ENCODE peak calls at places on chromosomes 4 and X, in six cellular contexts. T is cardiac muscle cell; M is activated naive CD4-positive, alpha-beta T cell; P is Caco-2; V is frontal cortex; K is endothelial cell of umbilical vein. Z is an unnamed sample.

GRCh38 chr4:103044183-103044582 is 24.7 kb upstream of the SLC9B1 start:
- DNase-seq in T (no peak), M (no peak), P (no peak), V (no peak), K (no peak), Z (no peak)

GRCh38 chr4:79294064-79294463 is 31.8 kb downstream of the NAA11 start:
- DNase-seq in T (no peak), M (no peak), P (no peak), V (no peak), K (no peak), Z (no peak)

GRCh38 chr4:149005191-149005590 is 563.0 kb upstream of the NR3C2 start:
- DNase-seq in T (no peak), M (no peak), P (no peak), V (no peak), K (no peak), Z (no peak)

GRCh38 chrX:50799531-50799961 is 14.4 kb downstream of the SHROOM4 start:
- DNase-seq in T (no peak), M (no peak), P (no peak), V (no peak), K (peak), Z (no peak)

GRCh38 chr4:128846063-128846462 is 36.6 kb downstream of the JADE1 start:
- DNase-seq in T (no peak), M (no peak), P (no peak), V (no peak), K (no peak), Z (no peak)

GRCh38 chr4:3267576-3268394 is 18.8 kb downstream of the MSANTD1 start:
- DNase-seq in T (no peak), M (no peak), P (peak), V (no peak), K (no peak), Z (no peak)

GRCh38 chr4:108533876-108534275 is 86.5 kb upstream of the RPL34 start:
- DNase-seq in T (no peak), M (no peak), P (no peak), V (no peak), K (no peak), Z (no peak)

GRCh38 chr4:8221476-8221875 is 22.4 kb downstream of the SH3TC1 start:
- DNase-seq in T (no peak), M (no peak), P (no peak), V (no peak), K (no peak), Z (no peak)

GRCh38 chr4:157045507-157046127 is 30.3 kb upstream of the GLRB start:
- DNase-seq in T (peak), M (no peak), P (peak), V (peak), K (peak), Z (peak)

GRCh38 chrX:19709812-19710518 is 177.4 kb downstream of the SH3KBP1 start:
- DNase-seq in T (no peak), M (no peak), P (no peak), V (no peak), K (peak), Z (peak)

GRCh38 chrX:136397001-136397400 is 90.7 kb upstream of the BRS3 start:
- DNase-seq in T (no peak), M (no peak), P (no peak), V (no peak), K (no peak), Z (no peak)

GRCh38 chrX:10795721-10796120 is 175.3 kb upstream of the MID1 start:
- DNase-seq in T (no peak), M (no peak), P (no peak), V (no peak), K (no peak), Z (no peak)

GRCh38 chrX:110284159-110284558 is 33.7 kb downstream of the AMMECR1 start:
- DNase-seq in T (no peak), M (no peak), P (no peak), V (no peak), K (peak), Z (no peak)

GRCh38 chrX:42102586-42103282 is 179.4 kb upstream of the CASK start:
- DNase-seq in T (no peak), M (no peak), P (no peak), V (no peak), K (no peak), Z (no peak)

GRCh38 chr4:156805696-156806095 is 165.9 kb downstream of the PDGFC start:
- DNase-seq in T (no peak), M (no peak), P (no peak), V (no peak), K (no peak), Z (no peak)

GRCh38 chr4:7103599-7104365 is 35.9 kb upstream of the GRPEL1 start:
- DNase-seq in T (peak), M (no peak), P (peak), V (peak), K (peak), Z (peak)

GRCh38 chr4:113444386-113444785 is 317.2 kb downstream of the CAMK2D start:
- DNase-seq in T (peak), M (no peak), P (no peak), V (no peak), K (peak), Z (no peak)

GRCh38 chrX:151713859-151714258 is 2.0 kb upstream of the FATE1 start:
- DNase-seq in T (peak), M (no peak), P (no peak), V (no peak), K (no peak), Z (no peak)

GRCh38 chrX:10028283-10029104 is 61.3 kb downstream of the CLDN34 start:
- DNase-seq in T (no peak), M (no peak), P (no peak), V (no peak), K (no peak), Z (no peak)

GRCh38 chr4:39295784-39296183 is 70.4 kb downstream of the RFC1 start:
- DNase-seq in T (no peak), M (no peak), P (no peak), V (no peak), K (no peak), Z (no peak)

GRCh38 chrX:72094894-72095293 is 36.8 kb downstream of the RTL5 start:
- DNase-seq in T (peak), M (peak), P (no peak), V (no peak), K (peak), Z (no peak)

GRCh38 chrX:84175943-84176342 is 12.1 kb downstream of the RPS6KA6 start:
- DNase-seq in T (no peak), M (no peak), P (no peak), V (no peak), K (no peak), Z (no peak)

GRCh38 chr4:16607241-16607640 is 291.2 kb downstream of the LDB2 start:
- DNase-seq in T (no peak), M (no peak), P (no peak), V (no peak), K (no peak), Z (no peak)

GRCh38 chrX:34810364-34810763 is 132.2 kb upstream of the FAM47B start:
- DNase-seq in T (no peak), M (no peak), P (no peak), V (no peak), K (peak), Z (no peak)

Z was measured in smooth muscle cell of the brain vasculature.